ENCODE peak calls at places on chromosome 16, in seven cellular contexts. R, U, G, I, P, E and L are unnamed samples.

GRCh38 chr16:74773431-74774222 is 993 bp downstream of the FA2H start:
- DNase-seq in R (no peak), U (no peak), G (no peak), I (no peak), P (no peak), E (no peak), L (peak; percentile 72)

GRCh38 chr16:4601317-4602186 is 13.1 kb downstream of the UBALD1 start:
- DNase-seq in R (no peak), U (no peak), G (peak; percentile 20), I (no peak), P (no peak), E (no peak), L (peak; percentile 86)

GRCh38 chr16:28982949-28983348 is 1.9 kb upstream of the LAT start:
- DNase-seq in R (no peak), U (no peak), G (no peak), I (no peak), P (no peak), E (no peak), L (peak; percentile 2)

GRCh38 chr16:23949630-23950290 is 114.0 kb downstream of the PRKCB start:
- DNase-seq in R (no peak), U (peak; percentile 59), G (no peak), I (no peak), P (no peak), E (no peak), L (no peak)

GRCh38 chr16:8764486-8765250 is 32.8 kb downstream of the TMEM186 start:
- DNase-seq in R (no peak), U (no peak), G (no peak), I (no peak), P (peak; percentile 44), E (no peak), L (no peak)

GRCh38 chr16:74657873-74658642 is 8.6 kb downstream of the RFWD3 start:
- DNase-seq in R (peak; percentile 4), U (no peak), G (no peak), I (no peak), P (no peak), E (no peak), L (no peak)

GRCh38 chr16:53768593-53768992 is 64.6 kb downstream of the FTO start:
- DNase-seq in R (peak; percentile 94), U (no peak), G (peak; percentile 87), I (peak; percentile 20), P (no peak), E (peak; percentile 39), L (peak; percentile 74)

GRCh38 chr16:19167710-19168172 is 299 bp upstream of the SYT17 start:
- DNase-seq in R (peak; percentile 39), U (peak; percentile 57), G (peak; percentile 48), I (peak; percentile 92), P (peak; percentile 83), E (no peak), L (peak; percentile 96)

GRCh38 chr16:26605872-26606271 is 460.9 kb upstream of the C16orf82 start:
- DNase-seq in R (no peak), U (peak; percentile 64), G (no peak), I (no peak), P (no peak), E (no peak), L (no peak)

GRCh38 chr16:8950580-8951077 is 13.1 kb downstream of the USP7 start:
- DNase-seq in R (no peak), U (no peak), G (peak; percentile 73), I (no peak), P (no peak), E (no peak), L (peak; percentile 73)

GRCh38 chr16:24834459-24835335 is 11.1 kb upstream of the SLC5A11 start:
- DNase-seq in R (peak; percentile 33), U (peak; percentile 38), G (peak; percentile 49), I (peak; percentile 73), P (peak; percentile 62), E (peak; percentile 64), L (peak; percentile 68)

GRCh38 chr16:64974381-64974780 is 147.5 kb downstream of the CDH11 start:
- DNase-seq in R (no peak), U (no peak), G (no peak), I (no peak), P (no peak), E (no peak), L (no peak)

GRCh38 chr16:50275428-50276127 is 9.2 kb downstream of the ADCY7 start:
- DNase-seq in R (no peak), U (peak; percentile 37), G (no peak), I (no peak), P (no peak), E (no peak), L (peak; percentile 30)

GRCh38 chr16:27972500-27972899 is 91.0 kb downstream of the GSG1L start:
- DNase-seq in R (peak; percentile 55), U (peak; percentile 66), G (peak; percentile 30), I (peak; percentile 34), P (peak; percentile 67), E (peak; percentile 90), L (peak; percentile 83)

GRCh38 chr16:82265809-82266208 is 95.8 kb upstream of the MPHOSPH6 start:
- DNase-seq in R (no peak), U (no peak), G (no peak), I (no peak), P (no peak), E (no peak), L (no peak)

GRCh38 chr16:2331199-2331931 is 9.2 kb downstream of the ABCA3 start:
- DNase-seq in R (no peak), U (no peak), G (no peak), I (no peak), P (no peak), E (no peak), L (peak; percentile 35)

GRCh38 chr16:87305505-87306391 is 11.4 kb downstream of the C16orf95 start:
- DNase-seq in R (peak; percentile 41), U (no peak), G (no peak), I (peak; percentile 20), P (peak; percentile 77), E (no peak), L (peak; percentile 74)

GRCh38 chr16:82874251-82874650 is 247.5 kb downstream of the CDH13 start:
- DNase-seq in R (no peak), U (no peak), G (no peak), I (no peak), P (no peak), E (no peak), L (no peak)

GRCh38 chr16:19105891-19106624 is 7.7 kb upstream of the ITPRIPL2 start:
- DNase-seq in R (no peak), U (no peak), G (peak; percentile 34), I (no peak), P (no peak), E (peak; percentile 16), L (peak; percentile 37)

GRCh38 chr16:81987706-81988105 is 23.6 kb downstream of the SDR42E1 start:
- DNase-seq in R (peak; percentile 18), U (no peak), G (no peak), I (no peak), P (no peak), E (no peak), L (no peak)

GRCh38 chr16:1983544-1984346 is at the start of gene GFER:
- DNase-seq in R (peak; percentile 82), U (peak; percentile 80), G (peak; percentile 93), I (peak; percentile 96), P (peak; percentile 95), E (peak; percentile 97), L (peak; percentile 100)

GRCh38 chr16:82344157-82344556 is 174.1 kb upstream of the MPHOSPH6 start:
- DNase-seq in R (no peak), U (no peak), G (no peak), I (peak; percentile 28), P (peak; percentile 43), E (peak; percentile 65), L (no peak)

GRCh38 chr16:89020068-89020924 is 43.3 kb upstream of the CBFA2T3 start:
- DNase-seq in R (no peak), U (no peak), G (no peak), I (no peak), P (no peak), E (no peak), L (peak; percentile 83)

GRCh38 chr16:17512636-17513220 is 42.0 kb upstream of the XYLT1 start:
- DNase-seq in R (no peak), U (no peak), G (peak; percentile 74), I (no peak), P (no peak), E (no peak), L (peak; percentile 79)

GRCh38 chr16:86619263-86619935 is 41.0 kb downstream of the FOXL1 start:
- DNase-seq in R (no peak), U (no peak), G (no peak), I (no peak), P (peak; percentile 83), E (no peak), L (no peak)

DNA sequence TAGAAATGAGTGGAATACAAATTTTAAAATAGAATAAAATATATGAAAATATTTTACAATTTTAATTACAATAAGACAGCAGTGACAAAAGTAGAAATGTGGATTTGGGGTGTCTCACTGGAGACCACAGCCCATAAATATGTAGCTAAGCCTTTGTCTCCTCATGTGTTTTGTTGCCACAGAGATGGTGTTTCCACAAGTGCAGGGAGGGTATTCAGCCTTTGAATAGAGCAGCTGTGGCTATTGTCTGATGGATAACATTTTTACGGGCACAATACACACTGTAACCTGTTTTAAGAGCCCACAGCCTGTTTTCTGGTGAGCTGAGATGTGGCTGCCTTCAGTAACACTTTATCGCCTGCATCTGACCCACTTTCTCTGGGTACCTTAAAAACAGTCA is 8.0 kb upstream of the AHSP start:
- DNase-seq in R (no peak), U (no peak), G (no peak), I (no peak), P (no peak), E (peak; percentile 11), L (no peak)
- H3K27ac ChIP-seq in R (no peak overlapping the region), U (no peak overlapping the region), G (no peak overlapping the region), I (no peak overlapping the region), P (no peak overlapping the region), E (no peak overlapping the region), L (no peak overlapping the region)

GRCh38 chr16:85187447-85187846 is 75.2 kb upstream of the CIBAR2 start:
- DNase-seq in R (no peak), U (no peak), G (no peak), I (no peak), P (peak; percentile 76), E (no peak), L (no peak)
- H3K4me2 ChIP-seq in R (peak overlapping the region; percentile 26), U (no peak overlapping the region), G (no peak overlapping the region), I (no peak overlapping the region), P (no peak overlapping the region), E (no peak overlapping the region), L (no peak overlapping the region)

GRCh38 chr16:70508752-70509151 is 14.6 kb downstream of the COG4 start:
- DNase-seq in R (no peak), U (peak; percentile 64), G (no peak), I (no peak), P (no peak), E (peak; percentile 71), L (peak; percentile 46)
- H3K4me1 ChIP-seq in R (peaks cover 4% of the 10 kb centered on the region), U (peaks cover 29% of the 10 kb centered on the region), G (no peaks in the 10 kb centered on the region), I (no peaks in the 10 kb centered on the region), P (no peaks in the 10 kb centered on the region), E (no peaks in the 10 kb centered on the region), L (peaks cover 10% of the 10 kb centered on the region)

GRCh38 chr16:57260294-57260929 is 15.4 kb downstream of the ARL2BP start:
- DNase-seq in R (peak; percentile 84), U (peak; percentile 21), G (peak; percentile 82), I (peak; percentile 65), P (peak; percentile 67), E (no peak), L (peak; percentile 98)

GRCh38 chr16:57264381-57264780 is 19.3 kb downstream of the ARL2BP start:
- DNase-seq in R (no peak), U (no peak), G (no peak), I (no peak), P (no peak), E (no peak), L (no peak)

GRCh38 chr16:57262841-57263584 is 18.0 kb downstream of the ARL2BP start:
- DNase-seq in R (peak; percentile 35), U (no peak), G (no peak), I (no peak), P (no peak), E (no peak), L (peak; percentile 81)

GRCh38 chr16:57263585-57264351 is 18.7 kb downstream of the ARL2BP start:
- DNase-seq in R (no peak), U (no peak), G (no peak), I (no peak), P (no peak), E (no peak), L (peak; percentile 43)

GRCh38 chr16:57261806-57262205 is 16.7 kb downstream of the ARL2BP start:
- DNase-seq in R (no peak), U (no peak), G (no peak), I (no peak), P (no peak), E (no peak), L (no peak)
- H3K27ac ChIP-seq in R (no peak overlapping the region), U (no peak overlapping the region), G (no peak overlapping the region), I (peak overlapping the region; percentile 85), P (no peak overlapping the region), E (no peak overlapping the region), L (no peak overlapping the region)